ENCODE peak calls at places on chromosome 2, in five cellular contexts. Y, T, P, W and H are unnamed samples.

GRCh38 chr2:53268626-53269025 is 499.0 kb upstream of the CHAC2 start:
- DNase-seq in T (no peak), Y (no peak), P (no peak), W (no peak), H (no peak)

GRCh38 chr2:36993841-36994620 is 27.7 kb upstream of the STRN start:
- DNase-seq in W (no peak), T (no peak), Y (peak; percentile 4), P (no peak), H (no peak)

GRCh38 chr2:216735086-216735485 is 39.7 kb upstream of the IGFBP5 start:
- DNase-seq in P (no peak), T (no peak), Y (peak; percentile 69), W (no peak), H (no peak)

GRCh38 chr2:157261199-157261782 is 3.8 kb downstream of the GALNT5 start:
- DNase-seq in P (no peak), W (no peak), Y (peak; percentile 63), T (no peak), H (no peak)

GRCh38 chr2:238164906-238165287 is 6.1 kb downstream of the ERFE start:
- DNase-seq in W (peak; percentile 40), T (no peak), P (no peak), Y (no peak), H (peak; percentile 72)

GRCh38 chr2:15981646-15982045 is 41.3 kb downstream of the MYCN start:
- DNase-seq in W (no peak), P (no peak), T (no peak), Y (no peak), H (no peak)

GRCh38 chr2:97936199-97936598 is 59.5 kb downstream of the TMEM131 start:
- DNase-seq in W (no peak), Y (no peak), T (no peak), P (no peak), H (no peak)

GRCh38 chr2:98872526-98872925 is 63.5 kb downstream of the CRACDL start:
- DNase-seq in W (no peak), Y (no peak), T (no peak), P (no peak), H (no peak)

GRCh38 chr2:16973586-16974274 is 308.1 kb upstream of the CYRIA start:
- DNase-seq in W (no peak), T (no peak), Y (peak; percentile 84), P (no peak), H (no peak)

GRCh38 chr2:79447462-79447861 is 65.4 kb upstream of the CTNNA2 start:
- DNase-seq in W (no peak), P (no peak), Y (no peak), T (no peak), H (no peak)

GRCh38 chr2:26562811-26563645 is 78.1 kb downstream of the CIB4 start:
- DNase-seq in T (peak; percentile 19), Y (peak; percentile 26), W (peak; percentile 65), P (no peak), H (no peak)

DNA sequence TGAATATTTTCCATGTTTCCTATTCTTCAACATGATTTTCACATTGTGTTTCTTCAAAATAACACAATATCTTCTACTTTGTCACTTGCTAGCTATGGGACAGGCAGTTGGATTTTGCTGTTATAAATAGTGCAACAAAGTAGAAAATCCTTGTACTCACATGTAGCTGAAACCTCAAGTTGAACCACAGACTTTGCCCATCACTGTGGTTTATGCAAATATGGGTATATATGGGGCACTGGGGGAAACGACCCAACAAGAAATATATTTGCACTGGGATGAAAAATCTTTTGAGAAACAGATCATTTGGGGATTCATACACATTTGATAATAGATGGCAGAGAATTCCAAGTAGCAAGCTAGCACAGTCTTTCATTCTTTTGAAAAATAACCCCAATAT is 486.3 kb upstream of the MAP2 start:
- DNase-seq in T (no peak), Y (no peak), P (no peak), W (no peak), H (no peak)
- TF ChIP-seq CTCF in T (no peak), Y (no peak), P (no peak), W (no peak), H (no peak)

GRCh38 chr2:212752730-212753351 is 214.2 kb upstream of the ERBB4 start:
- DNase-seq in W (no peak), P (no peak), T (no peak), Y (no peak), H (no peak)
- TF ChIP-seq CTCF in W (no peak), P (no peak), T (no peak), Y (no peak), H (no peak)

DNA sequence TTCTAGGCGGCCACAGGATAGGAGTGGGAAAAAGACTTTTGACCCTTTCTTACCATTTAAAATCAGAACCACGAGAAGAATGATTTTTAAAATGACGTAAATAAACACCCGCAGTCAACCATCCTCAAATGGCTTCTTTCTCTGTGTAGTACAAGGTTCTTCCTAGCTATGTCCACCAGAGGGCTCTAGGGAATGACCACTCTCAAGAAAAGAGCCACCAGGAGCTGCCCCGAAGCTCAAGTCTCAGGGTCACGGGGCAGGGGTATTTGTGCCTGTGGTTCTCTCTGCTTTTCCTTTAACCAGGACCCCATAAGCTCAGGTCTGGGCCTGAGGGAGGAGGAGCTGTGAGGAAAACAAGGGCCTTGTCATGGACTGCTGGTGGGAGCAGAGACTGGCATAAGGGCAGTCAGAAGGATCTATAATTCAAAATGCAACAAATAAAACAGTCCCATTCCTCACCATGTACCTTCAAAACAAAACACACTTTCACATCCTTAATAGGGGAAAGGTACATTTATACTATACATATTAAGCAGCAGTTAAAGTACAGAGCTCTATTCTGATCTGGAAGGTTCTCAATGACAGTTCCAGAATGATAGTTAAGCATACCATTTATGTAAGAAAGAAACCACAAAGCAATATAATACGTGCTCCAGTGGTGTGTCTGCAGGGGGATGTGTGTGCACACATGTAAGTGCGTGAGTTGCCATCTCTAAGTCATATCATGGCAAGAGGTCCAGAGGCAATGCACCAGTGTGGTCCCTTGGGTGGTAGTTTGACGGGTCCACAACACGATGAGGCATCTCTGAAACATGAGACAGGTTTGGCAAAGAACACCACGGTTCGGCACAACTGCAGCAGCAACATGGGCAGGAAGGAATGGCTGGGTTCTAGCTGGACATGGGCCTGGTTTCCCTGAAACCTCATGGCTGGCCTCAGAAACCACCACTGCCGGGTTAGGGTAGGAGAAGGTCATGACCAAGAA is 18.6 kb downstream of the LYPD1 start:
- DNase-seq in T (no peak), W (no peak), P (no peak), Y (peak; percentile 79), H (no peak)
- TF ChIP-seq CTCF in T (peak; percentile 50), W (peak; percentile 49), P (peak; percentile 34), Y (peak; percentile 87), H (peak; percentile 94)

DNA sequence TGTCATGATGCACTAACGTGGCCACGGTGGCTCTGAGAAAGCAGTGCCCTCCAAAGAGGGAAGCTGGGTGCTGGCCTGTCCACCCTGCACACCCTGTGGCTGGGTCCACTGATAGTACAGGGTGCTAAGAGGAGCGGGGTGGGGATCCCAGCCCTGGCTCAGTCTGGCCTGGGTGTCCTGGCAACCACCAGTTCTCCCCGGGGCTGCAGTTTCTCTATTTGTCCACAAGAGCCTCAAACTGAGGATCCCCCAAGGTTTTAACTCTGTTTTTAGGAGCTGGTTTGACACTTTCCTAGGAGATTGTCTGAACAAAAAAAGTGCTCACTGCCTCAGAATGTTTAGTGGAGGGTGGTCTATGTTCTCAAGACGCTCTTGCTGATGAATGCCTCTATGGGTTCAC is 29.0 kb downstream of the EDAR start:
- DNase-seq in T (no peak), P (no peak), W (no peak), Y (peak; percentile 15), H (no peak)
- TF ChIP-seq CTCF in T (no peak), P (no peak), W (no peak), Y (peak; percentile 35), H (peak; percentile 28)